ENCODE peak calls at places on chromosomes 11 and 22, in four cellular contexts. One of them, this sample, is unnamed. For H3K9me1, the result is how much of the 10 kb centered on the place peaks cover.

GRCh38 chr11:44709281-44709562 is 17.5 kb upstream of the TSPAN18 start:
- DNase-seq in K562: no peak
- DNase-seq in IMR-90: no peak
- DNase-seq in keratinocyte: no peak
- DNase-seq in this sample: no peak

GRCh38 chr11:2612884-2613571 is 86.8 kb downstream of the KCNQ1OT1 start:
- DNase-seq in IMR-90: peak
- DNase-seq in K562: no peak
- DNase-seq in keratinocyte: no peak
- DNase-seq in this sample: no peak

GRCh38 chr11:134032501-134033091 is 36.3 kb upstream of the JAM3 start:
- DNase-seq in keratinocyte: no peak
- DNase-seq in IMR-90: no peak
- DNase-seq in K562: no peak
- DNase-seq in this sample: no peak

GRCh38 chr11:57094206-57094940 is 87.4 kb upstream of the LRRC55 start:
- DNase-seq in keratinocyte: no peak
- DNase-seq in IMR-90: peak
- DNase-seq in K562: no peak
- DNase-seq in this sample: no peak

GRCh38 chr11:2088284-2088683 is 50.9 kb downstream of the IGF2 start:
- DNase-seq in IMR-90: no peak
- DNase-seq in keratinocyte: no peak
- DNase-seq in K562: no peak
- DNase-seq in this sample: no peak

GRCh38 chr11:125494987-125495725 is 909 bp downstream of the FEZ1 start:
- DNase-seq in K562: peak
- DNase-seq in keratinocyte: no peak
- DNase-seq in IMR-90: peak
- DNase-seq in this sample: peak

GRCh38 chr11:129960216-129961214 is 42.1 kb downstream of the PRDM10 start:
- DNase-seq in K562: no peak
- DNase-seq in keratinocyte: no peak
- DNase-seq in IMR-90: peak
- DNase-seq in this sample: peak

GRCh38 chr11:128789497-128790080 is 77.5 kb downstream of the KCNJ1 start:
- DNase-seq in IMR-90: peak
- DNase-seq in K562: no peak
- DNase-seq in keratinocyte: no peak
- DNase-seq in this sample: no peak

GRCh38 chr11:56271092-56271491 is 2.9 kb upstream of the OR5T1 start:
- DNase-seq in keratinocyte: no peak
- DNase-seq in IMR-90: no peak
- DNase-seq in K562: no peak
- DNase-seq in this sample: no peak

GRCh38 chr11:16572946-16573345 is 165.5 kb upstream of the C11orf58 start:
- DNase-seq in keratinocyte: no peak
- DNase-seq in K562: no peak
- DNase-seq in IMR-90: peak
- DNase-seq in this sample: no peak

GRCh38 chr11:66969584-66970205 is 5.4 kb upstream of the C11orf86 start:
- DNase-seq in IMR-90: peak
- DNase-seq in K562: no peak
- DNase-seq in keratinocyte: no peak
- DNase-seq in this sample: no peak

GRCh38 chr11:134124660-134125451 is 56.0 kb downstream of the JAM3 start:
- DNase-seq in keratinocyte: no peak
- DNase-seq in IMR-90: peak
- DNase-seq in K562: no peak
- DNase-seq in this sample: peak

GRCh38 chr11:17457361-17458104 is 19.1 kb downstream of the ABCC8 start:
- DNase-seq in IMR-90: no peak
- DNase-seq in keratinocyte: no peak
- DNase-seq in K562: no peak
- DNase-seq in this sample: no peak

GRCh38 chr22:18110194-18110943 is at the start of gene TUBA8:
- DNase-seq in keratinocyte: no peak
- DNase-seq in IMR-90: peak
- DNase-seq in K562: no peak
- DNase-seq in this sample: peak

GRCh38 chr22:20531404-20532181 is 24.2 kb downstream of the MED15 start:
- DNase-seq in IMR-90: peak
- DNase-seq in K562: peak
- DNase-seq in keratinocyte: peak
- DNase-seq in this sample: peak

GRCh38 chr11:650482-650881 is 13.4 kb downstream of the DRD4 start:
- DNase-seq in IMR-90: peak
- DNase-seq in K562: no peak
- DNase-seq in keratinocyte: no peak
- DNase-seq in this sample: no peak

GRCh38 chr11:73981051-73981805 is 1.4 kb downstream of the UCP2 start:
- DNase-seq in K562: peak
- DNase-seq in IMR-90: no peak
- DNase-seq in keratinocyte: no peak
- DNase-seq in this sample: no peak

GRCh38 chr11:66419825-66420224 is 1.0 kb upstream of the NPAS4 start:
- DNase-seq in keratinocyte: no peak
- DNase-seq in K562: no peak
- DNase-seq in IMR-90: no peak
- DNase-seq in this sample: no peak

GRCh38 chr22:45997077-45997774 is 20.3 kb upstream of the WNT7B start:
- DNase-seq in K562: peak
- DNase-seq in keratinocyte: no peak
- DNase-seq in IMR-90: peak
- DNase-seq in this sample: peak

GRCh38 chr11:117387992-117388765 is 60.5 kb downstream of the CEP164 start:
- DNase-seq in IMR-90: peak
- DNase-seq in K562: no peak
- DNase-seq in keratinocyte: no peak
- DNase-seq in this sample: no peak

GRCh38 chr11:12794556-12795230 is 120.5 kb downstream of the TEAD1 start:
- DNase-seq in IMR-90: no peak
- DNase-seq in keratinocyte: no peak
- DNase-seq in K562: no peak
- DNase-seq in this sample: no peak

GRCh38 chr11:6648505-6648904 is 7.1 kb downstream of the DCHS1 start:
- DNase-seq in K562: no peak
- DNase-seq in IMR-90: no peak
- DNase-seq in keratinocyte: no peak
- DNase-seq in this sample: no peak
- H3K9me1 ChIP-seq in K562: under half
- H3K9me1 ChIP-seq in IMR-90: under half
- H3K9me1 ChIP-seq in keratinocyte: under half
- H3K9me1 ChIP-seq in this sample: under half

DNA sequence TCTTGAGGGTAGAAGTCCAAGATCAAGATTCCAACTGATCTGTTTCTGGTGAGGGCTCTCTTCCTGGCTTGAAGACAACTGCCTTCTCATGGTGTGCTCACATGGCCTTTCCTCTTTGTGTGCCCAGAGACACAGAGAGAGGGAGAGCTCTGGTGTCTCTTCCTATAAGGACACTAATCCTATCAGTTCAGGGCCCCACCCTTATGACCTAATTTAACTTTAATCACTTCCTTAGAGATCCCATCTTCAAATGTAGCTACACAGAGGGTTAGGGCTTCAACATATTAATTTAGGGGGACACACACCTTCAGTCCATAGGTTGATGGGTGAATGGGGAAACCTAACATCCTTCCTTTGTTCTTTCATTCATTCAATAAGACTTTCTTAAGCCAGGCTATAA is 144.6 kb downstream of the MN1 start:
- DNase-seq in K562: no peak
- DNase-seq in keratinocyte: no peak
- DNase-seq in IMR-90: no peak
- DNase-seq in this sample: no peak
- H3K9me1 ChIP-seq in K562: under half
- H3K9me1 ChIP-seq in keratinocyte: under half
- H3K9me1 ChIP-seq in IMR-90: under half
- H3K9me1 ChIP-seq in this sample: under half

DNA sequence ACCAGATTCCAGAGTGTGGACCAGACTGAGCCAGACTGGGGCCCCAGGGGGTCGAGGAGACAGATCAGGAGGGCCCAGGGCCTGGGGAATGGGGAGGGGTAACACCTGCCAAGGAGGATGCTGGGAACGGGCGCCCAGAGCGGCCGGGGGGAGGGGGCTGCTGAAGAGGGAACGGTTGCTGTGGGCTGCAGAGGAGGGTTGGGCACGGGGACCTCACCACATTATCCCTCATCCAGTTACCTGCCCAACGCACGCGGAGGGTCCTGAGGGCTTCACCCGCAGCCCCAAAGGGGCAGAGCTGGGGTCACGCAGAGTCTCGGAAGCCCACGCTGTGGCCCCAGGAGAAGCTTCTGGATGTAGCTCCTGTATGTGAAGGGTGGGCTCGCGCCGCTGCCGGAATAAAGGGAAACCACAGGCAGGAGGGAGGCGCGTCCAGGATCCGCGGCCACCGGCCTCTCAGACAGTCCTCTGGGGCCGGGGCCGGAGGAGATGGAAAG is 927 bp upstream of the SELENOO start:
- DNase-seq in K562: no peak
- DNase-seq in IMR-90: no peak
- DNase-seq in keratinocyte: no peak
- DNase-seq in this sample: no peak
- H3K9me1 ChIP-seq in K562: under half
- H3K9me1 ChIP-seq in IMR-90: under half
- H3K9me1 ChIP-seq in keratinocyte: under half
- H3K9me1 ChIP-seq in this sample: under half

GRCh38 chr11:78809931-78810481 is 235.3 kb upstream of the NARS2 start:
- DNase-seq in keratinocyte: no peak
- DNase-seq in K562: no peak
- DNase-seq in IMR-90: peak
- DNase-seq in this sample: no peak
- H3K9me1 ChIP-seq in keratinocyte: under half
- H3K9me1 ChIP-seq in K562: under half
- H3K9me1 ChIP-seq in IMR-90: under half
- H3K9me1 ChIP-seq in this sample: under half

GRCh38 chr11:122103366-122103765 is 12.6 kb downstream of the BLID start:
- DNase-seq in keratinocyte: no peak
- DNase-seq in K562: no peak
- DNase-seq in IMR-90: peak
- DNase-seq in this sample: no peak

GRCh38 chr11:122107566-122107965 is 8.4 kb downstream of the BLID start:
- DNase-seq in IMR-90: no peak
- DNase-seq in keratinocyte: no peak
- DNase-seq in K562: no peak
- DNase-seq in this sample: no peak

GRCh38 chr11:122104381-122104780 is 11.6 kb downstream of the BLID start:
- DNase-seq in keratinocyte: no peak
- DNase-seq in K562: no peak
- DNase-seq in IMR-90: no peak
- DNase-seq in this sample: no peak

GRCh38 chr11:122107045-122107444 is 9.0 kb downstream of the BLID start:
- DNase-seq in K562: no peak
- DNase-seq in IMR-90: no peak
- DNase-seq in keratinocyte: no peak
- DNase-seq in this sample: no peak

GRCh38 chr11:122105009-122105828 is 10.8 kb downstream of the BLID start:
- DNase-seq in IMR-90: no peak
- DNase-seq in keratinocyte: no peak
- DNase-seq in K562: no peak
- DNase-seq in this sample: no peak
- H3K9me1 ChIP-seq in IMR-90: under half
- H3K9me1 ChIP-seq in keratinocyte: under half
- H3K9me1 ChIP-seq in K562: under half
- H3K9me1 ChIP-seq in this sample: under half

GRCh38 chr22:31300896-31301295 is 8.6 kb upstream of the PIK3IP1 start:
- DNase-seq in IMR-90: no peak
- DNase-seq in keratinocyte: no peak
- DNase-seq in K562: no peak
- DNase-seq in this sample: no peak
- H3K9me1 ChIP-seq in IMR-90: under half
- H3K9me1 ChIP-seq in keratinocyte: under half
- H3K9me1 ChIP-seq in K562: under half
- H3K9me1 ChIP-seq in this sample: under half

GRCh38 chr11:41982975-41983374 is 523.5 kb upstream of the LRRC4C start:
- DNase-seq in keratinocyte: no peak
- DNase-seq in K562: no peak
- DNase-seq in IMR-90: no peak
- DNase-seq in this sample: no peak
- H3K9me1 ChIP-seq in keratinocyte: under half
- H3K9me1 ChIP-seq in K562: under half
- H3K9me1 ChIP-seq in IMR-90: under half
- H3K9me1 ChIP-seq in this sample: under half

DNA sequence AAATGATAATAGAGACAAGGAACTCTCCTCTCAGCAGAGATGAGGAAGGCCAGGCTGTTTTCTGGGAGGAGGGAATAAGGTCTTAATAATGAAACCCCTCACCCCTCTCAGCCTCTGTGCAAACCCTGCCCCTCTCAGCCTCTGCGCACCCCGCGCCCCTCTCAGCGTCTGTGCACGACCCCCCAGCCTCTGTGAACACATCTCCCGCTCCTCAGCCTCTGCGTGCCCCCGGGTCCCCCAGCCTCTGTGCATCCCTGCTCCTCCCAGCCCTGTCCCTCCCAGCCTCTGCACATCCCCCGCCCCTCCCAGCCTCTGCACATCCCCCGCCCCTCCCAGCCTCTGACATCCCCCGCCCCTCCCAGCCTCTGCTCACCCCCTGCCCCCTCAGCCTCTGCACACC is 837.8 kb downstream of the TBC1D22A start:
- DNase-seq in IMR-90: no peak
- DNase-seq in K562: no peak
- DNase-seq in keratinocyte: no peak
- DNase-seq in this sample: no peak
- H3K9me1 ChIP-seq in IMR-90: under half
- H3K9me1 ChIP-seq in K562: under half
- H3K9me1 ChIP-seq in keratinocyte: under half
- H3K9me1 ChIP-seq in this sample: under half

GRCh38 chr22:44440224-44441160 is 57.5 kb downstream of the RTL6 start:
- DNase-seq in IMR-90: no peak
- DNase-seq in keratinocyte: no peak
- DNase-seq in K562: no peak
- DNase-seq in this sample: no peak
- H3K9me1 ChIP-seq in IMR-90: under half
- H3K9me1 ChIP-seq in keratinocyte: under half
- H3K9me1 ChIP-seq in K562: under half
- H3K9me1 ChIP-seq in this sample: under half